ENCODE peak calls at places on chromosome 1, in five cellular contexts. P is lower lobe of right lung; C is naive B cell; Q is effector memory CD8-positive, alpha-beta T cell; A is stimulated activated CD4-positive, alpha-beta T cell treated with anti-CD3 and anti-CD28 coated beads, Interleukin-15, amount 100 ng/mL, for 1 hour. G is an unnamed sample.

GRCh38 chr1:169100208-169100882 is 6.1 kb upstream of the ATP1B1 start:
- DNase-seq in Q (no peak), C (no peak), P (no peak), A (no peak), G (no peak)

GRCh38 chr1:165452336-165453130 is 7.6 kb upstream of the RXRG start:
- DNase-seq in A (no peak), C (no peak), Q (no peak), P (no peak), G (no peak)

GRCh38 chr1:12473596-12474329 is 144.2 kb downstream of the DHRS3 start:
- DNase-seq in C (no peak), P (no peak), A (no peak), Q (no peak), G (no peak)

GRCh38 chr1:150009604-150010387 is 730 bp downstream of the OTUD7B start:
- DNase-seq in A (peak; percentile 31), Q (peak; percentile 19), C (peak; percentile 14), P (no peak), G (peak; percentile 32)

GRCh38 chr1:58764294-58764978 is 19.4 kb downstream of the JUN start:
- DNase-seq in C (no peak), P (no peak), A (no peak), Q (no peak), G (no peak)

GRCh38 chr1:36258960-36259344 is 34.7 kb downstream of the THRAP3 start:
- DNase-seq in A (no peak), C (no peak), Q (no peak), P (no peak), G (no peak)

GRCh38 chr1:203564024-203564423 is 62.6 kb upstream of the ATP2B4 start:
- DNase-seq in Q (no peak), C (no peak), A (no peak), P (no peak), G (no peak)

GRCh38 chr1:223556414-223557124 is 108.9 kb downstream of the CAPN8 start:
- DNase-seq in P (peak; percentile 74), A (no peak), C (no peak), Q (no peak), G (no peak)

GRCh38 chr1:39988618-39989343 is 33.8 kb downstream of the MFSD2A start:
- DNase-seq in P (no peak), C (no peak), A (no peak), Q (no peak), G (no peak)

GRCh38 chr1:53378932-53379661 is 51.2 kb upstream of the LRP8 start:
- DNase-seq in Q (no peak), A (no peak), P (peak; percentile 7), C (no peak), G (no peak)